ENCODE peak calls at places on chromosomes 13 and 19, in ten cellular contexts. Y, M, J, G, V, E, D, W, Z and F are unnamed samples.

GRCh38 chr13:48318714-48319457 is 15.3 kb downstream of the RB1 start:
- DNase-seq in Y (no peak), M (no peak), J (no peak), G (peak), V (no peak), E (no peak), D (no peak), W (no peak), Z (no peak), F (peak)

GRCh38 chr19:45641274-45642105 is 2.3 kb upstream of the EML2 start:
- DNase-seq in Y (peak), M (peak), J (peak), G (peak), V (peak), E (peak), D (peak), W (no peak), Z (peak), F (peak)

GRCh38 chr19:38135150-38135998 is 88.6 kb downstream of the DPF1 start:
- DNase-seq in Y (peak), M (no peak), J (no peak), G (no peak), V (peak), E (no peak), D (no peak), W (no peak), Z (no peak), F (no peak)

GRCh38 chr13:37587236-37587635 is 11.3 kb downstream of the POSTN start:
- DNase-seq in Y (no peak), M (no peak), J (no peak), G (no peak), V (no peak), E (no peak), D (no peak), W (no peak), Z (no peak), F (no peak)

GRCh38 chr19:35937345-35938281 is 1.4 kb downstream of the LRFN3 start:
- DNase-seq in Y (no peak), M (no peak), J (no peak), G (no peak), V (no peak), E (no peak), D (no peak), W (no peak), Z (no peak), F (no peak)

GRCh38 chr13:48318014-48318713 is 14.6 kb downstream of the RB1 start:
- DNase-seq in Y (no peak), M (no peak), J (no peak), G (peak), V (no peak), E (no peak), D (no peak), W (no peak), Z (no peak), F (no peak)

GRCh38 chr13:30892966-30893365 is 13.1 kb upstream of the MEDAG start:
- DNase-seq in Y (peak), M (no peak), J (peak), G (no peak), V (peak), E (no peak), D (no peak), W (no peak), Z (no peak), F (peak)

GRCh38 chr19:46035986-46036744 is 4.6 kb downstream of the IGFL4 start:
- DNase-seq in Y (no peak), M (no peak), J (no peak), G (no peak), V (no peak), E (no peak), D (no peak), W (no peak), Z (no peak), F (no peak)

GRCh38 chr13:98641075-98641474 is 64.2 kb upstream of the STK24 start:
- DNase-seq in Y (no peak), M (no peak), J (no peak), G (no peak), V (no peak), E (no peak), D (no peak), W (no peak), Z (no peak), F (no peak)

GRCh38 chr13:21735621-21736401 is 64.9 kb downstream of the FGF9 start:
- DNase-seq in Y (no peak), M (no peak), J (no peak), G (no peak), V (no peak), E (no peak), D (peak), W (no peak), Z (no peak), F (no peak)

GRCh38 chr13:34772881-34773280 is 169.2 kb upstream of the NBEA start:
- DNase-seq in Y (no peak), M (no peak), J (no peak), G (no peak), V (no peak), E (no peak), D (no peak), W (no peak), Z (no peak), F (no peak)

GRCh38 chr19:44647144-44647543 is 3.4 kb downstream of the PVR start:
- DNase-seq in Y (no peak), M (no peak), J (no peak), G (no peak), V (no peak), E (no peak), D (no peak), W (no peak), Z (no peak), F (no peak)

GRCh38 chr19:47514151-47514868 is 553 bp downstream of the NAPA start:
- DNase-seq in Y (peak), M (no peak), J (no peak), G (peak), V (peak), E (peak), D (no peak), W (peak), Z (no peak), F (no peak)

GRCh38 chr19:37007587-37008220 is 70.5 kb upstream of the ZNF420 start:
- DNase-seq in Y (no peak), M (no peak), J (no peak), G (peak), V (peak), E (no peak), D (peak), W (peak), Z (no peak), F (peak)

GRCh38 chr19:17751103-17751911 is at the start of gene FCHO1:
- DNase-seq in Y (no peak), M (peak), J (peak), G (peak), V (no peak), E (peak), D (no peak), W (no peak), Z (peak), F (no peak)

GRCh38 chr13:86946734-86947133 is 724.4 kb upstream of the SLITRK5 start:
- DNase-seq in Y (no peak), M (no peak), J (no peak), G (no peak), V (no peak), E (peak), D (no peak), W (no peak), Z (no peak), F (no peak)

GRCh38 chr19:50496189-50497029 is 14.6 kb downstream of the JOSD2 start:
- DNase-seq in Y (peak), M (no peak), J (no peak), G (peak), V (no peak), E (no peak), D (no peak), W (peak), Z (no peak), F (no peak)

DNA sequence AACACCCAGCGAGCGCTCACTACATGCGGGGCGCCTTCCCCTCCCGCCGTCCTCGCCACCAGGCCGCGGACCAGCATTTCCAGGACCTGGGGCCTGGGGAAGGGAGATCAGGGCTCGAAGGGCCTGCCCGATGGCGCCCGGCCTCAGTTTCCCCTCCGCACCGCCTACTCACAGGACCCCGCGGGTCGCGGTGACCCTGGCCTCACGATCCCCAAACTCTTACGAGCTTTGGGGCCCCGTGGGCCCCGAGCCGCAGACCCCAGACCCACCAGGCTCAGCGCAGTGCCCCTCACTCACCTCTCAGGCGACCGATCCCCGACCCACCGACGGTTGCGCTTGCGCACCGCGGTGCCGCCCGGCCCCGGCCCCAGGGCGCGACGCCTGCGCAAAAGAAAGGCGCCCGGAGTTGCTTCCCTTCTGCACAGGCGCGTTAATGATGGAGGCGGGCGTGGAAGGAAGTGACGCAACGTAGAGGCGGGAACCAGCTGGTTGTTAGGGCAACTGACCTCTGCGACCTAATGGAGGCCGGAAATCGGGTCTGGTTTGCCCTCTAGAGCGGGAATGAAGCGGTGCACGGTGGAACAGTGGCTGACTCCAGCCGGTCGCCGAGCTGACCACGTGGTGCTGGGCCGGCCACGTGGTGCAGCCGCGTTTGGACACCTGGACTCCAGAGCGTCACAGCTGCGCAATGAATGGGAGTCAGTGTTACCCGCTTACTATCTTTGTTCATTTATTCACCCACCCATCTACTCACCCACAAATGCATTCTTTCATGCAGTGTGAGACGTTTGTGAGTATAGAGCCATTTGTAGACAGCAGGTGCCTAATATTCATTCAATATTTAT is at the start of gene SGTA:
- DNase-seq in Y (peak), M (peak), J (peak), G (peak), V (peak), E (peak), D (peak), W (peak), Z (peak), F (peak)
- TF ChIP-seq CTCF in Y (peak), M (no peak), J (peak), G (peak), V (peak), E (peak), D (peak), W (peak), Z (peak), F (peak)

GRCh38 chr19:31317098-31317497 is 32.1 kb downstream of the TSHZ3 start:
- DNase-seq in Y (no peak), M (no peak), J (no peak), G (no peak), V (no peak), E (no peak), D (no peak), W (peak), Z (no peak), F (no peak)
- H3K4me3 ChIP-seq in Y (no peak), M (no peak), J (no peak), G (no peak), V (no peak), E (no peak), D (no peak), W (no peak), Z (no peak), F (peak)

DNA sequence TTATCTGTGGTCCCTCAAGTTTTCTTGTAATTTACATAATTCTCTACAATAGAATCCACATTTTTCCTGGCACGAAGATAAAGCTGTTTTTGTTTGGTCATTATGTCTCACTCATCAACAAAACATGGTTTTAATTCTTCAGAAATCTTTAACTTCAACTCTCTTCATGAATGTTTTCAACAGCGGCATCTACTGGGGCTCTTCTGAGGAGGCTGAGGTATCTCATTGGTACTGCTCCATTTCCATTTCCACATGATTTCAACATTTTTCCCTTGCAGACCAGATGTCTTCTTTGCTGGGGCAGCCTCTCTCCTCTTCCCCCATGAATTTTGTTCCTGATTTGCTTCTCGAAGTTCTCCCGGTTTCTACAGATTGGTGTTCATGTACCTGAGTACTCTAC is 5.8 kb upstream of the KBTBD7 start:
- DNase-seq in Y (no peak), M (no peak), J (no peak), G (no peak), V (no peak), E (no peak), D (no peak), W (no peak), Z (no peak), F (peak)
- TF ChIP-seq CTCF in Y (no peak), M (no peak), J (no peak), G (no peak), V (no peak), E (no peak), D (no peak), W (no peak), Z (no peak), F (peak)

GRCh38 chr13:52127378-52127777 is 1.5 kb downstream of the NEK5 start:
- DNase-seq in Y (no peak), M (no peak), J (no peak), G (no peak), V (no peak), E (no peak), D (no peak), W (no peak), Z (no peak), F (no peak)
- H3K4me3 ChIP-seq in Y (no peak), M (no peak), J (no peak), G (no peak), V (no peak), E (no peak), D (no peak), W (no peak), Z (peak), F (no peak)

DNA sequence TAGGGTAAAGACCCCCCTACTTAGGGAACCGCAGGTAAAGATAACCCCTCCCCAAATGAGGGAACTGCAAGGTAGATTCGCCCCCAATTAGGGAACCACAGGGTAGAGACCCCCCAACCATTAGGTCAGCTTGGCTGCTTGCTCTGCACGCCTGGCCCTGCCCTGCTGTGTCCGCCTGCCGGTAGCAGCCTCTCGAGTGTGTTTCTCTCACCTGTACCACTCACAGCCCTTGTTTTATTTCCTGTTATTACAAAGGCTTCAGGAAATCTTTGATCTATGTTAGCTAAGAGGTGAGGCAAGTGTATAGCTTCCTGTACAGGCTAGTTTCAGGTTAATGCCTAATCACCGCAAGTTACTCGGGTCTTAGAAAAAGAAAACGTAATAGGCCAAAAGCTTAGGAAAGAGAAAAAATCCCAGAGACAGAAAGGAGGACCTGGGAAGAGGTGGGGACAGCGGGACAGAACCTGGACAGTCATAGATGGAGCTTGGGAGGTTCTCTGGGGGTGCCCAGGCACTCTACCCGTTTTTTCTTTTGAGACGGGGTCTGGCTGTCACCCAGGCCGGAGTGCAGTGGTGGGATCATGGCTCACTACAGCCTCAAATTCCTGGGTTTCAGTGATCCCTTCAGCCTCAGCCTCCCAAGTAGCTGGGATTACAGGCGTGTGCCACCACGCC is 23.1 kb upstream of the EIF3G start:
- DNase-seq in Y (no peak), M (peak), J (no peak), G (peak), V (no peak), E (no peak), D (no peak), W (no peak), Z (no peak), F (no peak)
- TF ChIP-seq CTCF in Y (no peak), M (peak), J (no peak), G (no peak), V (no peak), E (no peak), D (no peak), W (no peak), Z (no peak), F (no peak)

GRCh38 chr19:933553-933882 is 7.7 kb downstream of the ARID3A start:
- DNase-seq in Y (no peak), M (no peak), J (no peak), G (no peak), V (no peak), E (no peak), D (no peak), W (no peak), Z (no peak), F (no peak)
- H3K4me3 ChIP-seq in Y (no peak), M (no peak), J (peak), G (no peak), V (peak), E (no peak), D (no peak), W (no peak), Z (no peak), F (peak)

GRCh38 chr13:94712287-94712811 is at the start of gene SOX21:
- DNase-seq in Y (peak), M (no peak), J (no peak), G (no peak), V (peak), E (no peak), D (no peak), W (no peak), Z (no peak), F (no peak)

GRCh38 chr13:94712812-94713555 is 639 bp upstream of the SOX21 start:
- DNase-seq in Y (peak), M (no peak), J (peak), G (no peak), V (peak), E (no peak), D (no peak), W (peak), Z (no peak), F (peak)

GRCh38 chr13:94711561-94712286 is 621 bp downstream of the SOX21 start:
- DNase-seq in Y (peak), M (no peak), J (no peak), G (peak), V (peak), E (no peak), D (no peak), W (peak), Z (no peak), F (peak)

GRCh38 chr13:94713556-94714182 is 1.3 kb upstream of the SOX21 start:
- DNase-seq in Y (no peak), M (no peak), J (no peak), G (no peak), V (no peak), E (no peak), D (no peak), W (no peak), Z (no peak), F (no peak)

GRCh38 chr13:94716016-94716415 is 3.7 kb upstream of the SOX21 start:
- DNase-seq in Y (peak), M (no peak), J (no peak), G (no peak), V (no peak), E (no peak), D (no peak), W (no peak), Z (no peak), F (no peak)
- TF ChIP-seq CTCF in Y (peak), M (no peak), J (no peak), G (no peak), V (peak), E (no peak), D (no peak), W (peak), Z (no peak), F (peak)